ENCODE peak calls at places on chromosomes 13 and 19, in four cellular contexts. W is H1, G is GM12878, I is HepG2. C is an unnamed sample. For H3K4me1, the result is how much of the 10 kb centered on the place peaks cover.

GRCh38 chr13:100550433-100550832 is 38.2 kb downstream of the GGACT start:
- DNase-seq in W (peak), G (no peak), I (no peak), C (no peak)

GRCh38 chr19:28883241-28883693 is 329.7 kb downstream of the UQCRFS1 start:
- DNase-seq in W (no peak), G (no peak), I (no peak), C (peak)

GRCh38 chr13:49524740-49525501 is 29.2 kb downstream of the PHF11 start:
- DNase-seq in W (no peak), G (no peak), I (no peak), C (no peak)

GRCh38 chr13:65789815-65790214 is 1440.3 kb downstream of the PCDH9 start:
- DNase-seq in W (no peak), G (no peak), I (no peak), C (no peak)

GRCh38 chr13:110503037-110503901 is 58.3 kb downstream of the RAB20 start:
- DNase-seq in W (no peak), G (no peak), I (no peak), C (no peak)

GRCh38 chr19:7196721-7197168 is 97.5 kb downstream of the INSR start:
- DNase-seq in W (no peak), G (no peak), I (no peak), C (no peak)

GRCh38 chr13:76798037-76798436 is 88.2 kb downstream of the KCTD12 start:
- DNase-seq in W (no peak), G (no peak), I (no peak), C (no peak)

GRCh38 chr19:13117176-13117771 is 734 bp upstream of the TRMT1 start:
- DNase-seq in W (no peak), G (no peak), I (no peak), C (no peak)

GRCh38 chr13:29893438-29893837 is 43.0 kb upstream of the UBL3 start:
- DNase-seq in W (no peak), G (no peak), I (no peak), C (no peak)

GRCh38 chr13:35781661-35782060 is 305.2 kb upstream of the MAB21L1 start:
- DNase-seq in W (no peak), G (no peak), I (no peak), C (no peak)

GRCh38 chr13:64274481-64275217 is 2859.0 kb upstream of the PCDH20 start:
- DNase-seq in W (no peak), G (no peak), I (no peak), C (no peak)

GRCh38 chr19:678791-679388 is 2.7 kb downstream of the FSTL3 start:
- DNase-seq in W (no peak), G (no peak), I (no peak), C (no peak)

GRCh38 chr19:5364674-5365073 is 24.1 kb upstream of the PTPRS start:
- DNase-seq in W (peak), G (no peak), I (no peak), C (no peak)

GRCh38 chr13:114140909-114141255 is 8.5 kb upstream of the RASA3 start:
- DNase-seq in W (no peak), G (no peak), I (no peak), C (no peak)

GRCh38 chr19:11887618-11888531 is at the start of gene ZNF69:
- DNase-seq in W (peak), G (no peak), I (peak), C (peak)

GRCh38 chr19:58003153-58003828 is 671 bp upstream of the ZNF606 start:
- DNase-seq in W (no peak), G (no peak), I (no peak), C (no peak)

GRCh38 chr13:90594694-90595093 is 752.8 kb upstream of the MIR17HG start:
- DNase-seq in W (no peak), G (no peak), I (no peak), C (no peak)

GRCh38 chr13:50085063-50085462 is 69.8 kb downstream of the KCNRG start:
- DNase-seq in W (no peak), G (no peak), I (peak), C (no peak)

GRCh38 chr13:40231311-40231710 is 435.1 kb downstream of the FOXO1 start:
- DNase-seq in W (no peak), G (no peak), I (no peak), C (no peak)

GRCh38 chr13:40228981-40229380 is 437.5 kb downstream of the FOXO1 start:
- DNase-seq in W (no peak), G (no peak), I (no peak), C (no peak)

GRCh38 chr13:40228486-40228885 is 438.0 kb downstream of the FOXO1 start:
- DNase-seq in W (no peak), G (no peak), I (no peak), C (no peak)

GRCh38 chr13:40232321-40232720 is 434.1 kb downstream of the FOXO1 start:
- DNase-seq in W (no peak), G (no peak), I (no peak), C (no peak)

GRCh38 chr13:40230833-40231266 is 435.6 kb downstream of the FOXO1 start:
- DNase-seq in W (no peak), G (no peak), I (no peak), C (no peak)
- H3K4me1 ChIP-seq in W (under half), G (under half), I (under half), C (under half)

GRCh38 chr13:21674271-21675009 is 3.6 kb downstream of the FGF9 start:
- DNase-seq in W (peak), G (no peak), I (no peak), C (no peak)

GRCh38 chr13:21675095-21676007 is 4.5 kb downstream of the FGF9 start:
- DNase-seq in W (peak), G (no peak), I (no peak), C (no peak)

GRCh38 chr13:21672811-21673591 is 2.1 kb downstream of the FGF9 start:
- DNase-seq in W (no peak), G (no peak), I (no peak), C (no peak)

GRCh38 chr13:21671793-21672680 is 1.2 kb downstream of the FGF9 start:
- DNase-seq in W (peak), G (no peak), I (no peak), C (no peak)

GRCh38 chr13:21673592-21674270 is 2.9 kb downstream of the FGF9 start:
- DNase-seq in W (peak), G (no peak), I (no peak), C (no peak)
- H3K9ac ChIP-seq in W (no peak), G (no peak), I (no peak), C (peak)

DNA sequence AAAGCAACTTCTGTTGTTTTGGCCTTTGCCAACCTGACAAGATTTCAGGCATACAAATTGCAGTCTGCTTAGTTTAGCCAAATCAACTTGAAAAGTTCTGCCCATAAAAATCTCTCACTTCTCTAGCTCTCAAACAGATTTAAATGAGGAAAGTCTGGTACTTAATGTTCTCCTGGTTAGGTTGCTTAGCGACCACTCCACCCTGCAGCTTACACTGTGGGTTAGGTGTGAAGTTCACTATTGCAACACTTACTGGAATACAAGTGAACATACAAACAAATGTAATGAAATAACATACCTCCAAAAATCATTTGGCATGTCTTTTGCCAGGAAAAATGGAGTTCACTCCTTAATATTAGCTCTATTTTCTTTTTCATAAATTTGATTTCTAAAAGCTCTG is 178.7 kb upstream of the PCDH9 start:
- DNase-seq in W (no peak), G (no peak), I (peak), C (no peak)
- TF ChIP-seq SUZ12 in W (no peak), G (no peak), I (no peak), C (no peak)

DNA sequence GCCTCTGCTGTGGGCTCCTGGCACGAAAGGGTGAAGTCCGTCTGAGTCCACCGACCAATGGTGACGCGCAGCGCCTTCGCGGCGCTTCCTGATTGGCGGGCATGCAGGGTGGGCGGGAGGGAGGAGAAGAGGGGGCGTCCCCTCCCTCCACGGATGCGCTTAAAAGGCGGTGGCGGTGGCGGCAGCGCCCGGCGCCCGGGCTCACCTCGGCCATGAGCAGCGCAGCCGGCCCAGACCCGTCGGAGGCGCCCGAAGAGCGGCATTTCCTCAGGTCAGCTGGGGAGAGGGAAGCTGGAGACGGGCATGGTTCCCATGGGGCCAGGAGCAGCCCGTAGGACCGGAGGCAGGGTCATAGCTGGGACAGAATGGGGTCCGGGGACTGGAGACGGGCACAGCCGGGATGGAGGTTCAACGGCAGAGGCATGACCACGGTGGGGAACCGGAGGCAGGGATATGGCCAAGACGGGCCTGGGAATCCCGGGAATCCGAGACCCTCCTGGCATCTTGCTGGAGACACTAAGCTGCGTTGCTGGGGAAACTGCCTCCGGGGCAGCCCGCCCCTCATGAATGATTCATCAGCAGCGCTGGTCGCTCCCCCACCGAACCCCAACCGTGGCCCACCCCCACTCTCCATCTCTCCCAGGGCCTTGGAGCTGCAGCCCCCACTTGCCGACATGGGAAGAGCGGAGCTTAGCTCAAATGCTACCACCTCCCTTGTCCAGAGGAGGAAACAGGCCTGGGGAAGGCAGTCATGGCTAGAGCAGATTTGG is at the start of gene YJEFN3:
- DNase-seq in W (no peak), G (no peak), I (no peak), C (no peak)
- H3K4me1 ChIP-seq in W (under half), G (under half), I (under half), C (under half)

GRCh38 chr13:32025730-32026129 is 5.8 kb upstream of the FRY start:
- DNase-seq in W (no peak), G (no peak), I (no peak), C (peak)
- H3K9ac ChIP-seq in W (no peak), G (no peak), I (no peak), C (no peak)

C was measured in NT2/D1.